ENCODE peak calls at places on chromosomes 1 and 21, in five cellular contexts. Z, H, X, C and J are unnamed samples.

GRCh38 chr1:72357411-72357810 is 75.1 kb upstream of the NEGR1 start:
- DNase-seq in C (no peak), Z (no peak), X (no peak), H (no peak), J (peak)

GRCh38 chr1:156499194-156499702 is 1.3 kb downstream of the MEF2D start:
- DNase-seq in C (no peak), X (no peak), Z (no peak), H (no peak), J (no peak)

GRCh38 chr1:166902279-166902678 is 26.2 kb upstream of the TADA1 start:
- DNase-seq in Z (no peak), X (no peak), C (no peak), H (no peak), J (no peak)

GRCh38 chr1:107076846-107077245 is 20.4 kb downstream of the PRMT6 start:
- DNase-seq in C (no peak), Z (no peak), H (no peak), X (no peak), J (no peak)

GRCh38 chr1:55696181-55696580 is 481.0 kb upstream of the USP24 start:
- DNase-seq in X (no peak), H (no peak), C (no peak), Z (no peak), J (peak)

GRCh38 chr1:107626075-107626796 is 338.7 kb downstream of the VAV3 start:
- DNase-seq in C (no peak), Z (no peak), H (no peak), X (no peak), J (no peak)

GRCh38 chr1:32828341-32828740 is 10.9 kb downstream of the S100PBP start:
- DNase-seq in Z (no peak), X (no peak), C (no peak), H (no peak), J (peak)

GRCh38 chr1:11746795-11747487 is 11.0 kb downstream of the AGTRAP start:
- DNase-seq in Z (no peak), C (no peak), X (no peak), H (no peak), J (no peak)

GRCh38 chr21:25506887-25507286 is 100.4 kb downstream of the MRPL39 start:
- DNase-seq in C (no peak), X (no peak), Z (no peak), H (no peak), J (peak)

GRCh38 chr1:30336550-30337426 is 386.6 kb downstream of the MATN1 start:
- DNase-seq in X (no peak), Z (no peak), C (no peak), H (no peak), J (no peak)

GRCh38 chr1:17768651-17769241 is 13.6 kb downstream of the ACTL8 start:
- DNase-seq in C (no peak), H (no peak), Z (no peak), X (no peak), J (peak)

GRCh38 chr1:96365596-96365995 is 356.0 kb upstream of the PTBP2 start:
- DNase-seq in C (no peak), X (no peak), Z (no peak), H (no peak), J (peak)

GRCh38 chr21:36355071-36355680 is 30.0 kb upstream of the CHAF1B start:
- DNase-seq in H (no peak), C (no peak), X (no peak), Z (no peak), J (no peak)

GRCh38 chr1:228416217-228416971 is at the start of gene TRIM17:
- DNase-seq in X (no peak), H (peak), C (no peak), Z (no peak), J (no peak)